ENCODE peak calls at places on chromosomes 6 and 20, in eight cellular contexts. Q, W, O, J, C, M, H and G are unnamed samples. For H3K36me3, the result is how much of the 10 kb centered on the place peaks cover.

GRCh38 chr6:81842254-81842653 is 89.8 kb upstream of the TENT5A start:
- DNase-seq in Q (no peak), W (no peak), O (no peak), J (no peak), C (no peak), M (peak), H (no peak), G (no peak)

GRCh38 chr6:25958700-25959162 is 3.9 kb upstream of the TRIM38 start:
- DNase-seq in Q (no peak), W (no peak), O (peak), J (no peak), C (no peak), M (no peak), H (no peak), G (no peak)

GRCh38 chr20:17505664-17506517 is 25.3 kb downstream of the BFSP1 start:
- DNase-seq in Q (no peak), W (no peak), O (peak), J (no peak), C (no peak), M (no peak), H (peak), G (no peak)

GRCh38 chr6:130968486-130968885 is 94.6 kb downstream of the EPB41L2 start:
- DNase-seq in Q (no peak), W (no peak), O (peak), J (no peak), C (no peak), M (peak), H (no peak), G (no peak)

GRCh38 chr6:138115191-138115590 is 8.0 kb upstream of the PERP start:
- DNase-seq in Q (no peak), W (no peak), O (no peak), J (no peak), C (no peak), M (no peak), H (no peak), G (no peak)

GRCh38 chr20:2751868-2752630 is 48.4 kb downstream of the CPXM1 start:
- DNase-seq in Q (peak), W (peak), O (no peak), J (no peak), C (no peak), M (no peak), H (peak), G (no peak)

GRCh38 chr6:130406935-130407532 is 41.2 kb downstream of the TMEM200A start:
- DNase-seq in Q (no peak), W (no peak), O (peak), J (no peak), C (no peak), M (no peak), H (peak), G (no peak)

GRCh38 chr6:6699741-6700367 is 111.3 kb downstream of the LY86 start:
- DNase-seq in Q (peak), W (peak), O (peak), J (peak), C (peak), M (peak), H (peak), G (peak)

GRCh38 chr20:1761116-1761515 is 103.5 kb upstream of the SIRPG start:
- DNase-seq in Q (no peak), W (no peak), O (peak), J (no peak), C (no peak), M (no peak), H (peak), G (no peak)

GRCh38 chr6:41274291-41274690 is 12.2 kb downstream of the TREM1 start:
- DNase-seq in Q (no peak), W (no peak), O (no peak), J (no peak), C (no peak), M (no peak), H (no peak), G (no peak)

GRCh38 chr6:134253681-134254080 is 64.2 kb downstream of the SGK1 start:
- DNase-seq in Q (no peak), W (no peak), O (no peak), J (no peak), C (no peak), M (no peak), H (peak), G (no peak)

GRCh38 chr6:118650500-118651281 is 700 bp downstream of the CEP85L start:
- DNase-seq in Q (peak), W (peak), O (peak), J (peak), C (peak), M (peak), H (peak), G (peak)

GRCh38 chr20:50023116-50023802 is 40.5 kb downstream of the SNAI1 start:
- DNase-seq in Q (peak), W (no peak), O (no peak), J (no peak), C (no peak), M (no peak), H (no peak), G (no peak)
- H3K4me3 ChIP-seq in Q (no peak), W (no peak), O (no peak), J (no peak), C (no peak), M (no peak), H (no peak), G (no peak)

GRCh38 chr20:44918761-44919160 is 8.9 kb downstream of the PABPC1L start:
- DNase-seq in Q (no peak), W (no peak), O (no peak), J (no peak), C (no peak), M (no peak), H (no peak), G (no peak)
- H3K36me3 ChIP-seq in Q (under half), W (under half), O (under half), J (under half), C (under half), M (under half), H (under half), G (under half)

GRCh38 chr6:153101461-153101860 is 29.6 kb downstream of the RGS17 start:
- DNase-seq in Q (no peak), W (no peak), O (no peak), J (no peak), C (no peak), M (no peak), H (no peak), G (no peak)

GRCh38 chr6:153092082-153093013 is 38.7 kb downstream of the RGS17 start:
- DNase-seq in Q (no peak), W (no peak), O (no peak), J (no peak), C (no peak), M (no peak), H (peak), G (no peak)

GRCh38 chr6:153099636-153100035 is 31.4 kb downstream of the RGS17 start:
- DNase-seq in Q (no peak), W (no peak), O (no peak), J (no peak), C (no peak), M (no peak), H (no peak), G (no peak)

GRCh38 chr6:153096031-153096430 is 35.1 kb downstream of the RGS17 start:
- DNase-seq in Q (no peak), W (no peak), O (no peak), J (no peak), C (no peak), M (no peak), H (no peak), G (no peak)

GRCh38 chr6:153096792-153097191 is 34.3 kb downstream of the RGS17 start:
- DNase-seq in Q (no peak), W (no peak), O (no peak), J (no peak), C (no peak), M (no peak), H (no peak), G (no peak)
- H3K4me3 ChIP-seq in Q (no peak), W (no peak), O (no peak), J (no peak), C (no peak), M (no peak), H (no peak), G (no peak)

DNA sequence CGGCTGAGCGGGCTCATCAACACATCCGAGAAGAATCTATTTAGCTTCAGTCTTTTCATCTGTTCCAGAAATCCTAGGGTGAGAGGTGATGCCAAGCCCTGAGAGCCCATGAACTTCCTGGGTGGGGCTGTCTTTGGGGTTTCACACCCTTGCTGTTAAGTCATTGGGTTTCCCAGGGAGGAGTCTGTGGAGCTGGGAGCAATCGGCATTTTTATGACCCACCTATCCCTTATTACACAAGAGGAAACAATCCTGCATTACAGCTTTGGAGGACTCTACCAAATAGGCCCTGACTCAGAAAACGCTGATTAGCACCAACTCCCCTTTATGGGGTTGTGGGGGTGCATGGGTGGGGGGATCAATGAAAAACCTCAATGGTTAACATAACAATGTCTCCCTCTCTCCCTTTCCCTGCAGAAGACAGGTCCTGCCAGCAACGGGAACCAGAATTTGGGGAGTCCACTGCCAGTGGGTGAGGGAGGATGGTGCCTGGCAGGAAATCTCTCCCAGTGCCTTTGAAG is 46.3 kb downstream of the EZR start:
- DNase-seq in Q (no peak), W (no peak), O (peak), J (no peak), C (peak), M (no peak), H (no peak), G (no peak)
- H3K36me3 ChIP-seq in Q (half or more), W (under half), O (under half), J (half or more), C (half or more), M (under half), H (half or more), G (half or more)

DNA sequence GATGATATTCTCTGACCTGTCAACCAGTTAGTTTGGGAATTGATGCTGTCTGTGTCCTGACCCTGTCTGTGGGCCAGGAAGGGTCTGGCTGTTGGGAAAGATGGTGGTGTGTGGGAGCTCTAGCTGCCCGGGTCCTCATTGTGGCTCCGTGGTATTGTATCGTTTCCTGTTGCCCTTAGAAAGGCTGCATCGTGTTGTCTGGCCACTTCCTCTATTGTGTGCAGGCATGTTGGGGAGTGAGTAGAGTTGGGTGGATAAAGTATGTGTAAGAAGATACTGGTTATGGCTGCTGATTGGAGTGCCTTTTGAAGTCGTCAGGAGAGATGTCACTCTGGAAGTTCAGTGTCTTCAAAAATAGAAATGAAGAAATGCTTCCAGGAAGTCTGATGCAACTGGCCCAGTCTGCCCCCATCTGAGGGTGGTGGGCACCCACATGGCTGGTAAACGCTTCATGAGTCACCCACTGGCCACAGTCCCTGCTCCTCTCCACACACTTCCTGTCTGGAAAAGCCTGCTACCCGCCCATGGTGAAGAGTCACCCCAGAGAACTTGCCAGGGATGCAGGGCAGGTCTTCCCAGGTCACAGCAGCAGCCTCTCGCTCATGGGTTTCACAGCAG is 27.9 kb downstream of the PPARD start:
- DNase-seq in Q (no peak), W (no peak), O (no peak), J (peak), C (peak), M (peak), H (peak), G (peak)
- H3K4me3 ChIP-seq in Q (no peak), W (no peak), O (no peak), J (no peak), C (no peak), M (no peak), H (no peak), G (no peak)

GRCh38 chr6:42938987-42939809 is 9.9 kb downstream of the CNPY3 start:
- DNase-seq in Q (no peak), W (peak), O (no peak), J (no peak), C (no peak), M (no peak), H (no peak), G (no peak)
- H3K36me3 ChIP-seq in Q (under half), W (under half), O (under half), J (under half), C (under half), M (under half), H (under half), G (half or more)

DNA sequence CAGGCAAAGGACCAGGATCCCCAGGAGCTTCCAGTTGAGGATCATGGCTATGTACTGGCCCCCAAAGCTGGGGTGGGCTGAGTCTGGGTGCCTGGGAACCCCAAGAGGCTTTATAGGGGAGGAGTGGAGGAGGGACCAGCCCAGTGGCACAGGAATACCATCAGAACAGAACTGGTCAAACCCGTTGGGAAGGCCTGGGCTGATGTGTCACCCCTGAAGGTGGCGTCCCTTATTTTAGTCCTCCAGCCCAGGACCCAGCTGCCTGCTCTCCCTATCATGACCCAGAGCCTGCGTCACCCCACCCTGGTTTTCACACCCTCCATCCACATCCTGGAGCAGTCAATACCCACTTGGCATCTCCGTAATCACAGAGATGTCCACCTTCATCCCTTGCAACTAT is at the start of gene PSORS1C2:
- DNase-seq in Q (no peak), W (no peak), O (no peak), J (no peak), C (no peak), M (no peak), H (no peak), G (no peak)
- H3K4me3 ChIP-seq in Q (no peak), W (no peak), O (no peak), J (no peak), C (no peak), M (no peak), H (no peak), G (peak)

GRCh38 chr6:150775804-150776203 is 89.7 kb upstream of the MTHFD1L start:
- DNase-seq in Q (no peak), W (no peak), O (no peak), J (no peak), C (no peak), M (no peak), H (no peak), G (no peak)
- H3K36me3 ChIP-seq in Q (under half), W (under half), O (under half), J (under half), C (under half), M (under half), H (under half), G (under half)

GRCh38 chr6:143015300-143015706 is 45.4 kb upstream of the AIG1 start:
- DNase-seq in Q (no peak), W (no peak), O (no peak), J (no peak), C (no peak), M (no peak), H (no peak), G (no peak)

GRCh38 chr6:143018955-143019354 is 41.7 kb upstream of the AIG1 start:
- DNase-seq in Q (no peak), W (no peak), O (no peak), J (no peak), C (no peak), M (no peak), H (no peak), G (no peak)

DNA sequence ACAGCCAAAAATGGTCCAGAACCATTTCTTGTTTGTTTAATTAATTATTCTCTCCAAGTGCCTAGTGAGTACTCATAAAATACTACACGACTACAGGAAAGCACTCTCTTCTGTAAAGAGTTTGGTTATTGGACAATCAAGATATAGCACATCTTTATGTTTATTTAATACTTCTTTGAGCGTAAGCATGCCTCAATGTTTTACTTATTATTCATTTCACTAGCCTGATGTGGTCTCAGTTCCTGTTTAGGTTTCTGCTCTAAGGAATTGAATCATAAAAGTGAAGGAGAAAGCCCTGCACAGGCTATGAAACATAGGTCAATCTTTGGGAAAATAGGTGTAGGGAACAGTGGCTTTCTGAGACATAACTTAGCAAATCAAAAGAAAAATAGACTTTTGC is 45.9 kb upstream of the AIG1 start:
- DNase-seq in Q (no peak), W (no peak), O (no peak), J (no peak), C (no peak), M (no peak), H (no peak), G (no peak)
- H3K4me3 ChIP-seq in Q (no peak), W (no peak), O (no peak), J (no peak), C (no peak), M (no peak), H (no peak), G (no peak)